ENCODE peak calls at places on chromosomes 3 and 15, in four cellular contexts. Z is HepG2, R is K562, B is A549. N is an unnamed sample.

GRCh38 chr3:52205727-52206372 is 7.9 kb downstream of the ALAS1 start:
- DNase-seq in B (no peak), R (no peak), Z (no peak), N (no peak)

GRCh38 chr15:35958021-35958420 is 412.1 kb upstream of the DPH6 start:
- DNase-seq in R (no peak), B (no peak), Z (no peak), N (no peak)

GRCh38 chr3:61704807-61705206 is 143.4 kb downstream of the PTPRG start:
- DNase-seq in R (no peak), B (no peak), Z (no peak), N (no peak)

GRCh38 chr3:37620071-37620635 is 241.5 kb upstream of the CTDSPL start:
- DNase-seq in R (no peak), Z (no peak), B (no peak), N (no peak)

GRCh38 chr3:167858865-167859264 is 123.3 kb downstream of the SERPINI1 start:
- DNase-seq in B (no peak), Z (no peak), R (no peak), N (no peak)

GRCh38 chr3:128301186-128302023 is 148.1 kb downstream of the EEFSEC start:
- DNase-seq in Z (no peak), B (no peak), R (no peak), N (no peak)

GRCh38 chr15:54208786-54209185 is 230.5 kb downstream of the UNC13C start:
- DNase-seq in B (no peak), Z (no peak), R (no peak), N (no peak)

GRCh38 chr3:82942041-82942440 is 1180.6 kb upstream of the GBE1 start:
- DNase-seq in R (no peak), Z (no peak), B (no peak), N (no peak)

GRCh38 chr3:185207931-185208746 is 45.7 kb downstream of the EHHADH start:
- DNase-seq in B (no peak), Z (no peak), R (no peak), N (no peak)

GRCh38 chr3:9147215-9147895 is 102.1 kb downstream of the SRGAP3 start:
- DNase-seq in B (no peak), R (no peak), Z (no peak), N (no peak)

GRCh38 chr15:35507932-35508638 is 37.9 kb downstream of the DPH6 start:
- DNase-seq in R (no peak), Z (no peak), B (no peak), N (no peak)

GRCh38 chr3:147616998-147617619 is 207.9 kb downstream of the ZIC1 start:
- DNase-seq in B (peak), R (no peak), Z (peak), N (no peak)

GRCh38 chr3:16692486-16693378 is 87.5 kb upstream of the DAZL start:
- DNase-seq in R (no peak), B (no peak), Z (no peak), N (no peak)

DNA sequence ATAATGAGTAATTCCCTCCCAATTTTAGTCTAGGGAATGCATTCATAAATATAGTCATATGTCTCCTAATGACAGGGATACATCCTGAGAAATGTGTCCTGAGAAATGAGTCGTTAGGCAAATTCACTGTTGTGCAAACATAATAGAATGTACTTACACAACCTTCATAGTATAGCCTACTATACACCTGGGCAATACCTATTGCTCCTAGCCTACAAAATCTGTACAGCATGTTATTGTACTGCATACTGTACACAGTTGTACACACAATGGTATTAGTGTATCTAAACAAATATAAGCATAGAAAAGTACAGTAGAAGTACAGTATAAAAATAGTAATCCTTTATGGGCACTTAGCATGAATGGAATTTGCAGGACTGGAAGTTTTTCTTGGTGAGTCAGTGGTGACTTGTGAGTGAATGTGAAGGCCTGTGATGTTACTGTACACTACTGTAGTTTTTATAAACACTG is 6.6 kb downstream of the DTWD1 start:
- DNase-seq in Z (peak), R (no peak), B (peak), N (no peak)
- TF ChIP-seq RNF2 in Z (no peak), R (no peak), B (no peak), N (no peak)

GRCh38 chr3:27360113-27361078 is 8.8 kb downstream of the NEK10 start:
- DNase-seq in Z (peak), B (peak), R (no peak), N (no peak)
- TF ChIP-seq CHD2 in Z (no peak), B (no peak), R (no peak), N (no peak)

GRCh38 chr15:57681011-57681410 is 25.5 kb upstream of the POLR2M start:
- DNase-seq in Z (no peak), B (no peak), R (no peak), N (no peak)
- TF ChIP-seq RNF2 in Z (no peak), B (no peak), R (no peak), N (no peak)

GRCh38 chr15:26679927-26680326 is 92.9 kb downstream of the GABRB3 start:
- DNase-seq in Z (no peak), R (no peak), B (no peak), N (no peak)
- TF ChIP-seq CHD2 in Z (no peak), R (no peak), B (no peak), N (no peak)

DNA sequence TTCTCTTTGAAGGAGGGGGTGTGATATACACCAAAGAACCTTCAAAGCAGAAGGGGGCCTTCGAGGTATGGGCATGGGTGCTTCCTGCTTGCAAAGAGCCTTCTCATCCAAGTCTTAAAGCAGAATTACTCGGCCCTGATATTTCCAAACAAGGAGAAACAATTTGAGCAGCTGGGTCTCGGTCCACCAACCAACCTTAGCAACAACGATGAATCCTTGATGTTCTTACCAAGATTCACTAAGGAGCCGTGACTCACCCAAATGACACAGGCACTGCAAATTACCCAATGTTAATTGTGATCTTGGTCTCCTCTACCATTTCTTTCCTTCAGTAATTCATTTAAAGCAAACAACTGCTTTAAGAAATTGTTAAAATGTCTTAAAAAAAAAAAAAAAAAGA is 7.7 kb downstream of the HOMER2 start:
- DNase-seq in B (no peak), R (no peak), Z (no peak), N (no peak)
- TF ChIP-seq RNF2 in B (no peak), R (no peak), Z (no peak), N (no peak)

GRCh38 chr15:58311551-58311950 is 120.2 kb upstream of the LIPC start:
- DNase-seq in R (no peak), B (no peak), Z (no peak), N (no peak)
- TF ChIP-seq CHD2 in R (no peak), B (no peak), Z (no peak), N (no peak)